ENCODE peak calls at places on chromosome 5, in eight cellular contexts. K, A, G, E, C, H, Q and M are unnamed samples.

GRCh38 chr5:61461412-61461811 is 129.4 kb downstream of the ZSWIM6 start:
- DNase-seq in K (no peak), A (no peak), G (no peak), E (no peak), C (no peak), H (no peak), Q (no peak), M (peak)

GRCh38 chr5:10565785-10566506 is 2.1 kb downstream of the ANKRD33B start:
- DNase-seq in K (no peak), A (no peak), G (no peak), E (no peak), C (peak), H (peak), Q (peak), M (no peak)

GRCh38 chr5:17796757-17797398 is 162.6 kb downstream of the TAF11L14 start:
- DNase-seq in K (no peak), A (no peak), G (no peak), E (no peak), C (no peak), H (peak), Q (no peak), M (no peak)

GRCh38 chr5:137778772-137779564 is 24.8 kb upstream of the HNRNPA0 start:
- DNase-seq in K (peak), A (peak), G (peak), E (peak), C (peak), H (peak), Q (peak), M (peak)

GRCh38 chr5:149656576-149657182 is 73.4 kb upstream of the PPARGC1B start:
- DNase-seq in K (peak), A (no peak), G (no peak), E (peak), C (peak), H (peak), Q (peak), M (peak)

GRCh38 chr5:141149812-141150211 is at the start of gene PCDHB6:
- DNase-seq in K (peak), A (peak), G (no peak), E (peak), C (peak), H (no peak), Q (no peak), M (no peak)

GRCh38 chr5:135009736-135010501 is 24.1 kb downstream of the PITX1 start:
- DNase-seq in K (no peak), A (peak), G (no peak), E (no peak), C (no peak), H (no peak), Q (no peak), M (no peak)

GRCh38 chr5:157248771-157249475 is 17.0 kb upstream of the CYFIP2 start:
- DNase-seq in K (no peak), A (no peak), G (no peak), E (no peak), C (no peak), H (no peak), Q (no peak), M (no peak)

DNA sequence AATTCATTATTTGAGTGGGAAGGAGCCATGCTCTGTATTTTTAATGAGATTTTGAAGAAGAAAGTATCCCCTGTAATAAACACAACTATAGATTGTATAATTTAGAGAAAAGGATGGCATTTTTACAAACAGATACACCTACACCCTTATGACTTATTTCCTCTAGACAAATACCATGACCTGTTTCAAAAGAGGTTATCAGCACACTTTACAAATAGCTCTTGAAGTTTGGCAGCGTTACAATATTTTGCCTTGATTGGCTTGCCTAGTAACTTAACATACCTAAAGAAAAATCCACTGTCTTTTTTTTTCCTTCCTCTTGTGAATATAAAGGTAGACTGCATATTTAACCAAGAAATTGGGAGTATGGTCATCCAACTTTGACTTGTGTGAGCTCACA is 28.5 kb upstream of the CETN3 start:
- DNase-seq in K (no peak), A (no peak), G (no peak), E (no peak), C (no peak), H (no peak), Q (no peak), M (peak)
- H3K4me2 ChIP-seq in K (no peak), A (no peak), G (no peak), E (no peak), C (no peak), H (no peak), Q (no peak), M (no peak)

GRCh38 chr5:171369056-171369455 is 18.6 kb upstream of the NPM1 start:
- DNase-seq in K (no peak), A (no peak), G (no peak), E (no peak), C (no peak), H (no peak), Q (no peak), M (no peak)

GRCh38 chr5:171363846-171364245 is 23.8 kb upstream of the NPM1 start:
- DNase-seq in K (no peak), A (no peak), G (no peak), E (no peak), C (peak), H (no peak), Q (no peak), M (no peak)

GRCh38 chr5:171366645-171367044 is 21.0 kb upstream of the NPM1 start:
- DNase-seq in K (no peak), A (no peak), G (no peak), E (no peak), C (no peak), H (no peak), Q (no peak), M (no peak)

GRCh38 chr5:171367424-171368370 is 20.0 kb upstream of the NPM1 start:
- DNase-seq in K (no peak), A (no peak), G (no peak), E (no peak), C (peak), H (no peak), Q (no peak), M (no peak)

DNA sequence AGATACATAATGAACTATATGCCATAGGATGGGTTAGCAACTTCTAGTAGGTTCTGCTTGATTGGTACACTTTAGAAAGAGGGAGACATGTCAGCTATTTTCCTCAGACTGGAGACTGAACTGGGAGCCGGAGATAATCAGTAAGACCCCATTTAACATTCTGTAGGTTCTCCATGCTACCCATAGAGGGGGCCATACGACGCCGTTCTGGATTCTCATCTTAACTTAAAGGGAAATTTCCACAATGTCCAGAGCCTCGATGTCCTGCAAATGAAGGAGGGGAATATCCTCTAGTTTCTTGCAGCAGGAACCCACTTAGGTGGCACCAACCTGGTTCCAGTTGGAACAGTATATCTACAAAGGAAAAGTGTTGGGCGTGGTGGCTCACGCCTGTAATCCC is 22.3 kb upstream of the NPM1 start:
- DNase-seq in K (peak), A (no peak), G (no peak), E (peak), C (no peak), H (no peak), Q (peak), M (no peak)
- TF ChIP-seq EZH2phosphoT487 in K (no peak), A (no peak), G (no peak), E (no peak), C (no peak), H (no peak), Q (no peak), M (no peak)

GRCh38 chr5:143008809-143009521 is 238.8 kb downstream of the ARHGAP26 start:
- DNase-seq in K (no peak), A (no peak), G (peak), E (no peak), C (peak), H (peak), Q (no peak), M (no peak)
- TF ChIP-seq CTCF in K (no peak), A (no peak), G (no peak), E (no peak), C (peak), H (peak), Q (no peak), M (no peak)

GRCh38 chr5:151549713-151550112 is 41.4 kb downstream of the FAT2 start:
- DNase-seq in K (no peak), A (no peak), G (no peak), E (no peak), C (no peak), H (no peak), Q (no peak), M (no peak)
- H3K4me2 ChIP-seq in K (no peak), A (no peak), G (no peak), E (no peak), C (no peak), H (no peak), Q (no peak), M (no peak)